ENCODE peak calls at places on chromosome 6, in six cellular contexts. Z is KBM-7, O is G401, X is AG04450, E is RWPE2, Y is nephron progenitor cell. Q is an unnamed sample.

GRCh38 chr6:123733180-123733579 is 70.5 kb upstream of the NKAIN2 start:
- DNase-seq in Y (no peak), Z (no peak), O (no peak), X (no peak), E (no peak), Q (no peak)

GRCh38 chr6:47665112-47665511 is 33.3 kb upstream of the ADGRF4 start:
- DNase-seq in Y (no peak), X (no peak), Z (no peak), O (no peak), E (peak), Q (no peak)

GRCh38 chr6:11585426-11586016 is 48.0 kb downstream of the TMEM170B start:
- DNase-seq in Y (no peak), X (peak), O (peak), Z (peak), E (no peak), Q (peak)

GRCh38 chr6:95232477-95232876 is 344.9 kb upstream of the MANEA start:
- DNase-seq in Z (no peak), X (peak), O (no peak), E (no peak), Y (no peak), Q (no peak)

GRCh38 chr6:18242062-18242851 is 22.1 kb downstream of the DEK start:
- DNase-seq in O (no peak), E (peak), Y (no peak), X (peak), Z (no peak), Q (peak)

GRCh38 chr6:2658788-2659187 is 91.9 kb downstream of the MYLK4 start:
- DNase-seq in E (no peak), X (no peak), Z (peak), O (no peak), Y (no peak), Q (no peak)

GRCh38 chr6:118668761-118669411 is 17.5 kb upstream of the CEP85L start:
- DNase-seq in X (peak), Z (no peak), O (no peak), E (no peak), Y (no peak), Q (no peak)

GRCh38 chr6:148999921-149000589 is 253.2 kb downstream of the UST start:
- DNase-seq in X (no peak), O (peak), E (no peak), Z (peak), Y (no peak), Q (peak)

GRCh38 chr6:112910256-112910655 is 563.1 kb downstream of the RFPL4B start:
- DNase-seq in Y (no peak), Z (no peak), X (no peak), O (no peak), E (no peak), Q (no peak)

GRCh38 chr6:36128793-36129192 is 1.5 kb upstream of the MAPK13 start:
- DNase-seq in Y (no peak), X (no peak), Z (no peak), O (no peak), E (no peak), Q (no peak)

GRCh38 chr6:33112148-33112547 is 36.4 kb downstream of the HLA-DPB1 start:
- DNase-seq in O (peak), Y (no peak), E (no peak), Z (peak), X (no peak), Q (peak)

GRCh38 chr6:158621694-158622544 is 22.6 kb downstream of the DYNLT1 start:
- DNase-seq in Y (no peak), O (no peak), E (peak), X (no peak), Z (no peak), Q (no peak)

GRCh38 chr6:85669735-85670194 is 27.1 kb upstream of the SYNCRIP start:
- DNase-seq in E (no peak), Z (peak), Y (no peak), X (no peak), O (no peak), Q (peak)

Q was measured in stromal cell of bone marrow.